ENCODE peak calls at places on chromosomes 16 and 17, in six cellular contexts. L is H9; T is suprapubic skin; Y is neural progenitor cell; F is CD8-positive, alpha-beta T cell; Q is tibial nerve. X is an unnamed sample.

GRCh38 chr16:61580579-61580978 is 455.7 kb downstream of the CDH8 start:
- DNase-seq in Q (no peak), T (no peak), Y (no peak), L (no peak), F (no peak), X (no peak)

GRCh38 chr17:68462381-68463210 is 5.3 kb upstream of the WIPI1 start:
- DNase-seq in T (no peak), Y (peak; percentile 96), F (peak; percentile 34), L (peak; percentile 84), Q (peak; percentile 72), X (peak; percentile 81)

GRCh38 chr17:81536299-81537290 is 8.4 kb downstream of the FSCN2 start:
- DNase-seq in F (no peak), Q (no peak), L (no peak), T (no peak), Y (peak; percentile 52), X (no peak)

GRCh38 chr16:51445250-51445649 is 294.2 kb upstream of the SALL1 start:
- DNase-seq in Q (no peak), F (no peak), Y (no peak), L (no peak), T (no peak), X (no peak)

GRCh38 chr16:57278494-57278893 is 6.0 kb downstream of the PLLP start:
- DNase-seq in F (no peak), Q (no peak), L (no peak), T (no peak), Y (no peak), X (no peak)

GRCh38 chr16:337437-337836 is 15.1 kb downstream of the AXIN1 start:
- DNase-seq in L (no peak), T (no peak), Y (no peak), Q (no peak), F (no peak), X (no peak)

GRCh38 chr17:61583242-61583641 is 7.8 kb downstream of the NACA2 start:
- DNase-seq in L (no peak), Q (no peak), T (no peak), F (no peak), Y (no peak), X (no peak)

GRCh38 chr17:44924107-44924544 is 8.8 kb upstream of the GFAP start:
- DNase-seq in T (no peak), F (no peak), Q (no peak), Y (no peak), L (no peak), X (no peak)

GRCh38 chr17:38864636-38865398 is 5.0 kb upstream of the LASP1 start:
- DNase-seq in L (peak; percentile 74), F (no peak), Q (no peak), T (no peak), Y (peak; percentile 53), X (no peak)

GRCh38 chr17:520447-521167 is 168.0 kb upstream of the RPH3AL start:
- DNase-seq in Q (no peak), F (no peak), L (no peak), T (no peak), Y (no peak), X (no peak)

GRCh38 chr17:76869209-76869877 is 1.1 kb downstream of the MGAT5B start:
- DNase-seq in F (no peak), Q (no peak), Y (peak; percentile 64), T (no peak), L (peak; percentile 59), X (no peak)

GRCh38 chr16:54318941-54319340 is 32.4 kb upstream of the IRX3 start:
- DNase-seq in T (no peak), F (no peak), Y (no peak), Q (no peak), L (no peak), X (no peak)

GRCh38 chr17:4393806-4394205 is 27.3 kb upstream of the UBE2G1 start:
- DNase-seq in L (no peak), Q (no peak), Y (no peak), T (no peak), F (no peak), X (no peak)

GRCh38 chr16:79562166-79562823 is 38.2 kb downstream of the MAF start:
- DNase-seq in Y (no peak), T (no peak), F (no peak), Q (no peak), L (no peak), X (no peak)

GRCh38 chr16:12681653-12682052 is 122.0 kb downstream of the CPPED1 start:
- DNase-seq in F (no peak), L (no peak), Y (no peak), T (no peak), Q (no peak), X (no peak)

DNA sequence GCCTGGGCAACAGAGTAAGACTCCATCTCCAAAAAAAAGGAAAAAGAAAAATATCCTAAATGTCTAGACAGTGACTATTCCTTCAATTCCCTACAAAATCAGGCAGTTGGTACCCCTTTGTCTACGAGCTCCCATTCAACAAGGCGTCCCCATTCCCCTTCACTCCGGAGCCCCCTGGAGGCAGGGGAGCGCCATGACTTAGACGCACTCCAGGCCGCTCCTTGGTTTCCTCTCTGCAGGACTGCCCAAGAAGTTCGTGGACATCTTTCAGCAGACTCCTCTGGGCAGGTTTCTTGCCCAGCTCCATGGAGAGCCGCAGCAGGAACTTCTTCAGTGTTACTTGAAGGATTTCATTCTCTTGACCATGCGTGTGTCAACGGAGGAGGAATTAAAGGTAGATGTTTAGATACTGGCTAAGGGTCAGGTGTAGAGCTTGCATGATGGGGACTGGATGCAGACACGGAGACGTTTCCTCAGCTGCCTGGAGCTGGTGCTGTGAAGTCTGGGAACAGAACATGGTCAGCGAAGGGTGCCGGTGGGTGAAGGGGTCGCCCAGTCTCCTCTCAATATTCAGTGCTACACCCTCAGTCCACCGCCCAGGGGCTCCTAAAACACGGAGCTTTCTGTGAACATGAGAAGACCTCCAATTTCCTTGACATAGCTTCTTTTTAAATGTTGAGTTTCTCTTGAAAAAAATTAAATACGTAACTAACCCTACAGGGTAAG is 53.3 kb upstream of the ENDOV start:
- DNase-seq in L (peak; percentile 77), F (no peak), Y (peak; percentile 70), T (no peak), Q (no peak), X (no peak)
- TF ChIP-seq CTCF in L (peak; percentile 82), F (peak; percentile 18), Y (peak; percentile 66), T (no peak), Q (no peak), X (peak; percentile 18)

DNA sequence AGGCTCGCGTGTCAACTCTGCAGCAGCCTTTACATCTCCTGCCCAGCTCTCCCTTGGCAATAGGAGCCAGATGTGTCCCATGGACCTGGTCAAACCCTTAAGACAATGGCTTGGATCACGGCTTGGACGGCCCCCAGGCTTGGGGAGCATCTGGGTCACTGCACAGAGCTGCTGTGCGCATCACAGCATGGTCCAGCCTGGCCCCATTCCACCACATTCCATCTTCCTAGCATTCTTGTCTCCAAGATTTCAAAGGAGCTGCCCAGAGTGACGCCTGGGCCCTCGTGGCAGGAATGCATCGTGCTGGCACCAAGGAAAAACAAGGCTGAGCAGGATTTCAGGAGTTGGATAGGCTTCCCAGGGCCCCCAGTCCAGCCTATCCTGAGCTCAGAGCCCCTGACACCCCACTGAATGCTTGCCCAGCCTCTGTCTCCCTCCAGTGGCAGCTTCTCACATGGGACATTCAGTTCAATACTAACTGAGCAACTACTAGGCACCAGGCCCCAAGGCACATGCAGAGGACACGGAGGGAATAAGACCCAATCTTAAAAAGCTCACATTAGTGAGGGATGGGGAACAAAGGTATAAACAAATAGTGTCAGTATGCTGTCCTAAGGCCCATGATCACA is 34.3 kb downstream of the TK2 start:
- DNase-seq in Q (no peak), T (no peak), L (peak; percentile 50), F (no peak), Y (no peak), X (peak; percentile 81)
- H3K4me1 ChIP-seq in Q (peaks cover 87% of the 10 kb centered on the region), T (peaks cover 78% of the 10 kb centered on the region), L (peaks cover 4% of the 10 kb centered on the region), F (peaks cover 40% of the 10 kb centered on the region), Y (peaks cover 31% of the 10 kb centered on the region), X (peaks cover 37% of the 10 kb centered on the region)

DNA sequence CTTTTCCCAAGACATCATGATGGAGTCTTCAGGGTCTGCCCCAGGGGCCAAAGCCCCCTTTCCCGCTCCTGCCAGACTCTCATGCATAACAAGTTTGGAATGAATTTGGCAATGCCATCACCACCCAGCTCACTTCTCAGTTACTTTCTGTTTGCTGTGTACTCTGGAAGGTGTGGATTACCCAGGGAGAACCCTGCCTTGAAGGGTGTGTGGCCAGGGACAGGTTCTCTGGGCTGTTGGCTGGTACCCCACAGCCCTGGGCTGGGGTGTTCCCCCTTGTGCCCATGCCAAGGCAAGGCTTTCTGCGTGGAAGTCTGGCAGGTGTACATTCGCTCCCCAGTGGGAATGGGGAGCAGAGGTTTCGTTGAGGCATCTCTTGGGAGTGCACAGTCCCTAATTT is 187.7 kb downstream of the CCDC182 start:
- DNase-seq in Q (no peak), L (no peak), F (no peak), T (no peak), Y (no peak), X (no peak)
- H3K27ac ChIP-seq in Q (no peak overlapping the region), L (no peak overlapping the region), F (no peak overlapping the region), T (no peak overlapping the region), Y (no peak overlapping the region), X (no peak overlapping the region)

GRCh38 chr16:70018254-70018653 is 67.1 kb downstream of the CLEC18A start:
- DNase-seq in L (peak; percentile 67), Y (peak; percentile 42), F (peak; percentile 8), Q (no peak), T (no peak), X (no peak)
- TF ChIP-seq CTCF in L (peak; percentile 56), Y (peak; percentile 44), F (peak; percentile 52), Q (no peak), T (no peak), X (peak; percentile 14)

GRCh38 chr17:2174048-2174447 is 119.1 kb downstream of the HIC1 start:
- DNase-seq in L (no peak), Y (no peak), T (no peak), Q (no peak), F (no peak), X (no peak)
- H3K4me1 ChIP-seq in L (no peaks in the 10 kb centered on the region), Y (no peaks in the 10 kb centered on the region), T (peaks cover 73% of the 10 kb centered on the region), Q (peaks cover 80% of the 10 kb centered on the region), F (no peaks in the 10 kb centered on the region), X (peaks cover 69% of the 10 kb centered on the region)

DNA sequence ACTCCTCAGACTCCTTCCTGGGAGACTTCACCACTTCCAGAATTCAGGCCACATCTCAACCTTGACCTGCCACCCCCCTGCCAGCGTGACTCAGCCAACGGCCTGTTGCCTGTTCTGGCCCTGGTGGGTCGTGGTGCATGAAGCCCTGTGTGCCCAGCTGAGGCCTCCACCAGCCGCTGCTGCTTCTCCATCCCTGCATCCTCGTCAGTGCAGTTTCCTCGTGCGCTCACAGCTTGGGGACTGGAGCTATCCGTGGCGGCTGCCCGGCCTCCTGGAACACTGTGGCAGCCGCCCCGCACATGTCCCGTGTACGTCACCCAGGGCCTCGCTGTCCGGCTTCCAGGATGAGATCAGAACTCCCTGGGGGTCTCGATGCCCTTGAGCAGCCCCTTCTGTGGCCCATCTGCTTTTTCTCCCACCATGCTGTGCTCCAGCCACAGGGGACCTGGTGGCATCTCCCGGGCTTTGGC is 8.0 kb upstream of the TEDC2 start:
- DNase-seq in Y (no peak), T (peak; percentile 77), Q (no peak), F (no peak), L (no peak), X (no peak)
- H3K27ac ChIP-seq in Y (no peak overlapping the region), T (no peak overlapping the region), Q (no peak overlapping the region), F (no peak overlapping the region), L (no peak overlapping the region), X (no peak overlapping the region)

DNA sequence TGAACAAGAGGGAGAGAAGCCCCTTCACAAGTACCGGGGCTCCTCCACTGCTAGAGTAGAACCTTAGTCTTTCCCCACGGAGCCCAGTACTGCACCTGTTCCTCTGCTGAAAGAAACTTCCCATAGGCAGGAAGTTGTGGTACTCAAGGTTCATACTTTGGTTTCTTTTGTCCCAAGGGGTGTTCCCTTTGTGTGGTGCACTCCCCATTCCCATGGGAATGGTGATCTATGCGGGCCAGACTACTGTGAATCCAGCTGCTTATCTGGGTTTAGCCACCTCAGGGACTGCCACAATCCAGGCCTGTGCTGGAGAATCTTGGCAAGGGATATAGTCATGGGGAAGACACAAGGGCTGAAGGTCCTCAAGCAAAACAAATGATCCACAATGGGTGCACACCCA is 110.6 kb downstream of the PHKB start:
- DNase-seq in F (no peak), Q (no peak), T (no peak), L (no peak), Y (no peak), X (no peak)
- TF ChIP-seq CTCF in F (no peak), Q (no peak), T (no peak), L (no peak), Y (no peak), X (no peak)

X was measured in ascending aorta.